ENCODE peak calls at places on chromosomes 12 and 14, in nine cellular contexts. G is Panc1; A is adipocyte; B is AG09309; O is CD4-positive, CD25-positive, alpha-beta regulatory T cell; P is astrocyte of the cerebellum; W is fibroblast of pulmonary artery; R is PC-9; X is fibroblast of lung. S is an unnamed sample.

GRCh38 chr12:11743748-11744147 is 94.3 kb downstream of the ETV6 start:
- DNase-seq in G (no peak), A (no peak), B (no peak), O (no peak), P (no peak), W (no peak), R (no peak), X (no peak), S (no peak)

GRCh38 chr14:102464846-102465341 is 44.7 kb downstream of the ANKRD9 start:
- DNase-seq in G (no peak), A (no peak), B (no peak), O (no peak), P (no peak), W (no peak), R (no peak), X (no peak), S (no peak)

GRCh38 chr14:62824086-62824485 is 221.2 kb downstream of the KCNH5 start:
- DNase-seq in G (no peak), A (peak), B (no peak), O (no peak), P (peak), W (no peak), R (no peak), X (no peak), S (no peak)

GRCh38 chr14:90299408-90299807 is 32.3 kb downstream of the NRDE2 start:
- DNase-seq in G (no peak), A (no peak), B (no peak), O (no peak), P (no peak), W (no peak), R (no peak), X (no peak), S (no peak)

GRCh38 chr12:25835385-25835784 is 123.1 kb upstream of the RASSF8 start:
- DNase-seq in G (no peak), A (no peak), B (no peak), O (no peak), P (no peak), W (no peak), R (no peak), X (no peak), S (no peak)

GRCh38 chr14:100539319-100539645 is 47.9 kb downstream of the BEGAIN start:
- DNase-seq in G (no peak), A (no peak), B (no peak), O (no peak), P (no peak), W (no peak), R (no peak), X (no peak), S (no peak)

GRCh38 chr12:52005903-52006703 is 643 bp upstream of the TAMALIN start:
- DNase-seq in G (no peak), A (no peak), B (no peak), O (no peak), P (no peak), W (no peak), R (no peak), X (no peak), S (no peak)

GRCh38 chr12:125135906-125136305 is 70.7 kb downstream of the AACS start:
- DNase-seq in G (no peak), A (no peak), B (no peak), O (no peak), P (no peak), W (no peak), R (no peak), X (no peak), S (no peak)

GRCh38 chr12:131117438-131118245 is 163.9 kb downstream of the ADGRD1 start:
- DNase-seq in G (no peak), A (no peak), B (no peak), O (no peak), P (no peak), W (no peak), R (no peak), X (no peak), S (no peak)

GRCh38 chr14:20652996-20653975 is 11.8 kb upstream of the OR6S1 start:
- DNase-seq in G (peak), A (peak), B (no peak), O (no peak), P (no peak), W (peak), R (no peak), X (peak), S (peak)

GRCh38 chr12:72560370-72560769 is 288.2 kb downstream of the TRHDE start:
- DNase-seq in G (no peak), A (no peak), B (no peak), O (no peak), P (no peak), W (no peak), R (no peak), X (no peak), S (no peak)

GRCh38 chr14:33692762-33693161 is 258.1 kb downstream of the EGLN3 start:
- DNase-seq in G (no peak), A (peak), B (peak), O (no peak), P (peak), W (peak), R (no peak), X (peak), S (no peak)

GRCh38 chr12:98998697-98999299 is 353.7 kb downstream of the APAF1 start:
- DNase-seq in G (peak), A (peak), B (peak), O (peak), P (peak), W (peak), R (no peak), X (peak), S (peak)

GRCh38 chr14:104600141-104600643 is 4.4 kb downstream of the TMEM179 start:
- DNase-seq in G (no peak), A (no peak), B (no peak), O (no peak), P (no peak), W (no peak), R (no peak), X (no peak), S (peak)

GRCh38 chr14:93962701-93963601 is 13.4 kb downstream of the ASB2 start:
- DNase-seq in G (no peak), A (peak), B (no peak), O (peak), P (no peak), W (no peak), R (peak), X (peak), S (no peak)

GRCh38 chr12:16962889-16963288 is 356.9 kb upstream of the LMO3 start:
- DNase-seq in G (no peak), A (no peak), B (no peak), O (no peak), P (no peak), W (no peak), R (no peak), X (no peak), S (no peak)

GRCh38 chr12:32303171-32303570 is 96.2 kb upstream of the FGD4 start:
- DNase-seq in G (no peak), A (no peak), B (no peak), O (no peak), P (no peak), W (no peak), R (no peak), X (no peak), S (no peak)

GRCh38 chr12:103172447-103173112 is 215.1 kb downstream of the ASCL1 start:
- DNase-seq in G (no peak), A (no peak), B (no peak), O (no peak), P (no peak), W (no peak), R (no peak), X (no peak), S (no peak)

GRCh38 chr14:23147676-23148075 is 28.6 kb upstream of the CEBPE start:
- DNase-seq in G (no peak), A (peak), B (no peak), O (no peak), P (no peak), W (peak), R (no peak), X (peak), S (no peak)

GRCh38 chr14:99732436-99733220 is 48.5 kb downstream of the CYP46A1 start:
- DNase-seq in G (no peak), A (no peak), B (no peak), O (no peak), P (no peak), W (no peak), R (no peak), X (no peak), S (no peak)

GRCh38 chr14:47179906-47180305 is 495.5 kb downstream of the MDGA2 start:
- DNase-seq in G (no peak), A (no peak), B (no peak), O (no peak), P (no peak), W (no peak), R (no peak), X (no peak), S (no peak)

GRCh38 chr14:99280852-99281251 is 8.9 kb upstream of the BCL11B start:
- DNase-seq in G (no peak), A (no peak), B (no peak), O (no peak), P (no peak), W (no peak), R (no peak), X (no peak), S (no peak)

GRCh38 chr12:105721051-105721825 is 390.7 kb downstream of the C12orf75 start:
- DNase-seq in G (no peak), A (peak), B (no peak), O (no peak), P (peak), W (no peak), R (no peak), X (no peak), S (no peak)

GRCh38 chr12:27274706-27275105 is 30.6 kb downstream of the STK38L start:
- DNase-seq in G (no peak), A (no peak), B (no peak), O (no peak), P (no peak), W (peak), R (no peak), X (no peak), S (no peak)

GRCh38 chr12:30582943-30583342 is 112.7 kb downstream of the IPO8 start:
- DNase-seq in G (no peak), A (no peak), B (no peak), O (no peak), P (no peak), W (no peak), R (no peak), X (no peak), S (no peak)

GRCh38 chr12:54603872-54604271 is 15.4 kb upstream of the PPP1R1A start:
- DNase-seq in G (no peak), A (no peak), B (no peak), O (no peak), P (no peak), W (no peak), R (no peak), X (no peak), S (no peak)

GRCh38 chr14:103522028-103522581 is 525 bp downstream of the CKB start:
- DNase-seq in G (no peak), A (peak), B (no peak), O (peak), P (no peak), W (no peak), R (no peak), X (peak), S (no peak)

GRCh38 chr14:105333020-105333490 is 18.5 kb downstream of the PACS2 start:
- DNase-seq in G (no peak), A (no peak), B (no peak), O (no peak), P (no peak), W (no peak), R (no peak), X (no peak), S (no peak)

GRCh38 chr12:46886541-46887041 is 60.8 kb upstream of the SLC38A4 start:
- DNase-seq in G (no peak), A (peak), B (peak), O (no peak), P (peak), W (peak), R (no peak), X (no peak), S (no peak)
- H3K4me3 ChIP-seq in G (no peak), A (no peak), B (no peak), O (no peak), P (no peak), W (no peak), R (no peak), X (no peak), S (no peak)

GRCh38 chr14:35809597-35809996 is 502 bp upstream of the RALGAPA1 start:
- DNase-seq in G (no peak), A (no peak), B (no peak), O (no peak), P (no peak), W (no peak), R (no peak), X (no peak), S (no peak)
- H3K4me3 ChIP-seq in G (peak), A (peak), B (no peak), O (peak), P (peak), W (peak), R (peak), X (peak), S (peak)

GRCh38 chr12:2892246-2892645 is 1.6 kb downstream of the TULP3 start:
- DNase-seq in G (no peak), A (peak), B (no peak), O (no peak), P (no peak), W (no peak), R (no peak), X (no peak), S (no peak)

GRCh38 chr12:2891240-2892053 is 756 bp downstream of the TULP3 start:
- DNase-seq in G (no peak), A (peak), B (no peak), O (no peak), P (no peak), W (peak), R (peak), X (peak), S (no peak)

GRCh38 chr12:2893007-2893406 is 2.3 kb downstream of the TULP3 start:
- DNase-seq in G (no peak), A (peak), B (peak), O (no peak), P (no peak), W (peak), R (no peak), X (peak), S (no peak)

GRCh38 chr12:2890388-2891239 is at the start of gene TULP3:
- DNase-seq in G (peak), A (peak), B (peak), O (peak), P (peak), W (peak), R (peak), X (peak), S (peak)

DNA sequence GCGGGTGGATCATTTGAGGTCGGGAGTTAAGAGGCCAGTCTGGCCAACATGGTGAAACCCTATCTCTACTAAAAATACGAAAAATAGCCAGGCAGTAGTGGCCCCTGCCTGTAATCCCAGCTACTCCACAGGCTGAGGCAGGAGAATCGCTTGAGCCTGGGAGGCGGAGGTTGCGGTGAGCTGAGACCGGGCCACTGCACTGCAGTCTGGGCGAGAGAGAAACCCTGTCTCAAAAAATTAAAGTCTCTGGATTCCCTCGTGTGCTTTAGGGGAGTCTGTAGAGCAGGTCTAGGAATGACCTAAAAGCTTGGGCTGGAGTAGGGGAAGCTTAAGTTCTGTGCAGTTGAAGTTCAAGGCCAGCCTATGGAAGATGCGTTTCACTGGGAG is 697 bp upstream of the TULP3 start:
- DNase-seq in G (no peak), A (no peak), B (no peak), O (no peak), P (no peak), W (no peak), R (no peak), X (no peak), S (no peak)
- H3K4me3 ChIP-seq in G (peak), A (peak), B (peak), O (peak), P (peak), W (peak), R (peak), X (peak), S (peak)

GRCh38 chr14:73748858-73749357 is 34.7 kb upstream of the PNMA1 start:
- DNase-seq in G (no peak), A (no peak), B (no peak), O (no peak), P (no peak), W (no peak), R (no peak), X (no peak), S (no peak)
- H3K4me3 ChIP-seq in G (no peak), A (no peak), B (no peak), O (no peak), P (no peak), W (no peak), R (no peak), X (no peak), S (no peak)

GRCh38 chr12:68331869-68332725 is at the start of gene MDM1:
- DNase-seq in G (peak), A (peak), B (peak), O (peak), P (peak), W (peak), R (peak), X (peak), S (peak)

GRCh38 chr12:68332726-68333630 is 816 bp upstream of the MDM1 start:
- DNase-seq in G (no peak), A (no peak), B (no peak), O (no peak), P (no peak), W (peak), R (no peak), X (no peak), S (no peak)

GRCh38 chr12:68331500-68331868 is 678 bp downstream of the MDM1 start:
- DNase-seq in G (no peak), A (no peak), B (no peak), O (no peak), P (no peak), W (no peak), R (no peak), X (no peak), S (no peak)

GRCh38 chr12:68335462-68335861 is 3.3 kb upstream of the MDM1 start:
- DNase-seq in G (no peak), A (no peak), B (no peak), O (no peak), P (no peak), W (no peak), R (no peak), X (no peak), S (no peak)

DNA sequence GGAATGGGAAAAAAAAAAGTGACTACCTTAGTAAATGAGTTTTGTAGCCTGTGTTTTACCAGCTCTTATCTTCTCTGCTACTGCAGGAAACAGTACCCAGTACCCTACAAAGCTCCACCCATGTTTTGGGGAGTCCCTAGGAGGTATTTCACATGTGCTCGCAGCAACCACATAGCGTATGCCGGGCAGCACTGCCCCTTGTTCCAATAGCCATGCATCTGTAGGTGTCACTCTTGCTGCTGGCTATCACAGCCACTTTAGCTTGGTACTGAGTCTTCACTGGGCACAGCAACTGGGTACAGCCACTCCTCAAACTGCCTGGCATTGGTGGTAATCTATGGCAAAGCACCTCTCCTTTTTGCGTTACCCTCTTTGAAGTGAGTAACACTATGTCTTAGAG is 2.0 kb upstream of the MDM1 start:
- DNase-seq in G (no peak), A (no peak), B (no peak), O (no peak), P (no peak), W (no peak), R (peak), X (no peak), S (no peak)
- H3K4me3 ChIP-seq in G (no peak), A (no peak), B (no peak), O (peak), P (no peak), W (no peak), R (no peak), X (no peak), S (no peak)

DNA sequence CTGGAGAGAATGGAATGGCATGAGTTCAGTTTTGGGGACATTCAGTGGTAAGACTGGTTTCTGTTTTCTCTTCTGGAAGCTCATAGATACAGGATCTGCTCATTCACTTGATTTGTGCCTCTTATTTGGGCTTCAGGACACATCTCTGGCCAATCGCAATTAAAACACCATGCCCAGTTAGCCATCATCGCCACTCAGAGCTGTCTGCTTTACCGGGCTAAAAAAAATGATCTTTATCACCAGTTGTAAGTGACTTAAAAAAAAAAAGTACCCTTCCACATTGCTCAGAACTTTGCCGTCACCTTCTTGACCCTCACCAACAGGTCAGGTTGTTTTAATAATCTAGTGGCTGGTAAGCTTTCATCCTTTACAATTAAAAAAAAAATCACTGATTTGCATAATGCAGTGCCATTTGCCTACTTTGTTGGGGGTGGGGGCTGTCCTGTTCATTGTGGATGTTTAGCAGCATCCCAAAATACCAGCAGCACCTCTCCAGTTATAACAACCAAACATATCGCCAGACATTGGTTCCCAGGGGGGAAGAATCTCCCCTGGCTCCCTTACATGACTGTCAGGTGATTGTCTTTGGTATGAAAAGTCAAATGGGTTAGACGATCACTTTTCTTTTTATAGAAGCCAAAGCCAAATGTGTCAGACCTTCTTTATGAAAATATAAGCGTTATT is 150.1 kb downstream of the PRKCH start:
- DNase-seq in G (no peak), A (no peak), B (no peak), O (no peak), P (no peak), W (peak), R (no peak), X (no peak), S (no peak)
- H3K4me3 ChIP-seq in G (peak), A (peak), B (peak), O (peak), P (peak), W (peak), R (peak), X (peak), S (no peak)

GRCh38 chr12:118135788-118136558 is at the start of gene PEBP1:
- DNase-seq in G (peak), A (peak), B (peak), O (peak), P (peak), W (peak), R (peak), X (peak), S (peak)
- H3K4me3 ChIP-seq in G (peak), A (peak), B (peak), O (peak), P (peak), W (peak), R (peak), X (peak), S (peak)

GRCh38 chr12:66587912-66588311 is 91.0 kb downstream of the GRIP1 start:
- DNase-seq in G (no peak), A (peak), B (no peak), O (no peak), P (no peak), W (no peak), R (no peak), X (peak), S (no peak)

GRCh38 chr12:66589095-66589494 is 89.8 kb downstream of the GRIP1 start:
- DNase-seq in G (no peak), A (no peak), B (no peak), O (no peak), P (no peak), W (no peak), R (no peak), X (no peak), S (no peak)

GRCh38 chr12:66594688-66595087 is 84.2 kb downstream of the GRIP1 start:
- DNase-seq in G (no peak), A (no peak), B (no peak), O (no peak), P (no peak), W (peak), R (no peak), X (no peak), S (no peak)

GRCh38 chr12:66584673-66585072 is 94.2 kb downstream of the GRIP1 start:
- DNase-seq in G (no peak), A (no peak), B (no peak), O (no peak), P (no peak), W (no peak), R (no peak), X (no peak), S (no peak)

GRCh38 chr12:66590276-66590675 is 88.6 kb downstream of the GRIP1 start:
- DNase-seq in G (no peak), A (no peak), B (no peak), O (no peak), P (no peak), W (no peak), R (no peak), X (no peak), S (no peak)
- H3K4me3 ChIP-seq in G (no peak), A (no peak), B (no peak), O (no peak), P (no peak), W (no peak), R (no peak), X (no peak), S (no peak)